ENCODE peak calls at places on chromosome 3, in seven cellular contexts. A is K562; I is tibial nerve; N is A549; S is ascending aorta; M is endodermal cell; V is naive thymus-derived CD4-positive, alpha-beta T cell. F is an unnamed sample. For H3K9me3, the result is how much of the 10 kb centered on the place peaks cover.

GRCh38 chr3:30355622-30356021 is 250.8 kb upstream of the TGFBR2 start:
- DNase-seq in M (no peak), S (no peak), N (no peak), V (no peak), I (no peak), A (no peak), F (no peak)

GRCh38 chr3:54628888-54629368 is 298.9 kb downstream of the LRTM1 start:
- DNase-seq in M (peak), A (no peak), I (no peak), S (no peak), N (no peak), V (no peak), F (no peak)

GRCh38 chr3:189270248-189270832 is 98.6 kb downstream of the TPRG1 start:
- DNase-seq in N (peak), A (no peak), I (no peak), M (peak), S (peak), V (peak), F (peak)

GRCh38 chr3:129934234-129935123 is 40.0 kb upstream of the TRH start:
- DNase-seq in V (peak), S (no peak), N (peak), A (peak), I (no peak), M (peak), F (peak)

GRCh38 chr3:55183259-55183658 is 255.4 kb upstream of the LRTM1 start:
- DNase-seq in I (no peak), M (no peak), V (no peak), N (no peak), A (no peak), S (no peak), F (no peak)

GRCh38 chr3:71517206-71517855 is 66.2 kb downstream of the FOXP1 start:
- DNase-seq in M (no peak), A (no peak), S (no peak), V (no peak), I (no peak), N (no peak), F (no peak)

GRCh38 chr3:9257092-9257491 is 7.6 kb upstream of the SRGAP3 start:
- DNase-seq in M (no peak), V (no peak), N (no peak), I (no peak), S (no peak), A (no peak), F (no peak)

GRCh38 chr3:123027292-123028232 is at the start of gene SEMA5B:
- DNase-seq in A (peak), S (peak), I (no peak), N (peak), V (peak), M (peak), F (peak)

GRCh38 chr3:149442845-149443544 is 31.5 kb upstream of the TM4SF4 start:
- DNase-seq in A (no peak), I (no peak), N (no peak), V (no peak), M (no peak), S (no peak), F (no peak)
- H3K27ac ChIP-seq in A (no peak), I (no peak), N (no peak), V (no peak), M (no peak), S (no peak), F (peak)

DNA sequence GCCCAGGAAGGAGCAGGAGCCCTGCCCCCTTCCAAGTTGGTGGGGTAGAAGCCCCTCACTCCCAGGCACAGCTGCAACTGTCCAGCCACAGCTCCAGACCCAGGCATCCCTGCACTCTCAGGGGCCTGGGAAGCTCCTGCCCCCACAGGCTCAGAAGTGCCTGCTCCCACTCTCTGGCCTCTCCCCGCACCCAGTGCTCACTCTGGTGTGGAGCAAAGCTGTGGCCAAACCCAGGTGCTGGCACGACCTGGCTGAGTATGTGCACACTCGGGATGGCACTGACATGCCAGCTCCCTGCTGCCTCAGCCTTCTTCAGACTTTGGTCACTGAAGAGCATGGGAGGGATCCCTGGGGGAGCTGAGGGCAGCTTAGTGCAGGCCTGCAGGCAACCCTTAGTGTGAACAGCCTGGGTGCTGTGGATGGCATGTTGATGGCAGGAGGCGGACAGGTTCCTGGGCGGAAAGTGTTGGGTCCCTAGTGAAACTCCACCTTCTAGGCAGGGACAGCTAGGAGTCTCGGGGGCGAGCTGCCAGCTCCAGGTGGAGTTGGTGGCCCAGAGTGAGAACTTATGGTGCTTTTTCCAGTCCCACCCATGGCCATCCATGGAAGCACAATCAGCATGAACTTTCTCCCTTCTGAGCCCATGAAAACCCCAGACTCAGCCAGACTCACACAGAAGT is 489.2 kb upstream of the ROBO2 start:
- DNase-seq in N (no peak), V (no peak), I (no peak), A (no peak), S (no peak), M (no peak), F (no peak)
- H3K9me3 ChIP-seq in N (under half), V (under half), I (under half), A (under half), S (under half), M (under half), F (under half)

DNA sequence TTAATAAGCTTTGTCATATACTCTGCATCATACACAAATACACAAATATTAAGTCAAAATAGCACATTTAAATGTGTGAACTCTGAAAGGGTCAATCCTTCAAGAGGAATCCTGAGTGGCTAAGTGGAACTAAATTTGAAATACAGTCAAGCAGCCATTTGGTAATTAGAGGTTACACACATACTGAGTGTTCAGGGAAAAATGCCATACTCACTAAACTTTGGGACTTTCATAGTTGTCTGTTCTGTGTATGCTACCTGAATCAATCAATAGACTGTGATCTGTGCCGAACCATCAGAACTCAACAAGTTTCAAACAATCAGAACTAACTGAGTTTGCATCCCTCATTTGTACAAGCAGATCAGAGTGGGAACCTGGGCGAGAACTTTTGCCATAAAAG is 15.3 kb downstream of the ANKRD28 start:
- DNase-seq in A (no peak), N (no peak), S (no peak), V (no peak), M (no peak), I (no peak), F (no peak)
- H3K4me3 ChIP-seq in A (no peak), N (no peak), S (no peak), V (no peak), M (no peak), I (no peak), F (no peak)

DNA sequence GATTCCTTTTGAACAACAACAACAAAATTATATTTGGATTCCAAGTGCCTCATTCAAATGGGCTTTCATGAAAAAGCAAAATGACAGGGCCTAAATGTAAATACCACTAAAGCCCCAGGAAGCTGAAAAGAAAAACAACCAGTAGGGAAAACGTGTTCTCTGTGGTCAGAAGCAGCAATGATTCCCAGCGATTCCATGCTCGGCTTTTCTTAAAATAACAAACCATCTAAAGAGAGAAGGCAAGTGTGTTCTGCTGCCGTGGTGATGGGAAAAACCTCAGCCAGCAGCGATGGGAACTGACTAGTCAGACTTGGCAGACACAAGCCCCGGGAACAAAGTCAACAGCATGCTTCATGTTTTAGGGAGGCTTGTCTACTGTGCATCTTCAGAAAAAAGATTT is 153.6 kb downstream of the TNIK start:
- DNase-seq in S (peak), V (no peak), N (no peak), M (no peak), A (no peak), I (peak), F (no peak)
- H3K27ac ChIP-seq in S (peak), V (no peak), N (no peak), M (peak), A (no peak), I (peak), F (no peak)

GRCh38 chr3:180229113-180229512 is 192.4 kb upstream of the PEX5L start:
- DNase-seq in V (no peak), N (no peak), I (no peak), M (no peak), S (no peak), A (no peak), F (no peak)
- H3K9me3 ChIP-seq in V (under half), N (under half), I (half or more), M (half or more), S (under half), A (under half), F (under half)

GRCh38 chr3:26090589-26090988 is 300.7 kb downstream of the OXSM start:
- DNase-seq in I (no peak), N (no peak), V (no peak), S (no peak), M (no peak), A (no peak), F (no peak)

GRCh38 chr3:26087751-26088150 is 297.9 kb downstream of the OXSM start:
- DNase-seq in M (no peak), I (no peak), N (no peak), S (no peak), A (no peak), V (no peak), F (no peak)

GRCh38 chr3:26089249-26089648 is 299.4 kb downstream of the OXSM start:
- DNase-seq in S (no peak), A (no peak), V (no peak), I (no peak), N (no peak), M (no peak), F (no peak)

GRCh38 chr3:26091096-26091495 is 301.2 kb downstream of the OXSM start:
- DNase-seq in N (no peak), S (no peak), M (no peak), A (no peak), I (no peak), V (no peak), F (no peak)
- H3K4me3 ChIP-seq in N (no peak), S (no peak), M (no peak), A (no peak), I (no peak), V (no peak), F (no peak)

GRCh38 chr3:152772622-152773021 is 62.3 kb upstream of the P2RY1 start:
- DNase-seq in M (no peak), V (no peak), I (no peak), S (no peak), A (no peak), N (no peak), F (no peak)
- H3K27ac ChIP-seq in M (no peak), V (no peak), I (no peak), S (no peak), A (no peak), N (no peak), F (no peak)

DNA sequence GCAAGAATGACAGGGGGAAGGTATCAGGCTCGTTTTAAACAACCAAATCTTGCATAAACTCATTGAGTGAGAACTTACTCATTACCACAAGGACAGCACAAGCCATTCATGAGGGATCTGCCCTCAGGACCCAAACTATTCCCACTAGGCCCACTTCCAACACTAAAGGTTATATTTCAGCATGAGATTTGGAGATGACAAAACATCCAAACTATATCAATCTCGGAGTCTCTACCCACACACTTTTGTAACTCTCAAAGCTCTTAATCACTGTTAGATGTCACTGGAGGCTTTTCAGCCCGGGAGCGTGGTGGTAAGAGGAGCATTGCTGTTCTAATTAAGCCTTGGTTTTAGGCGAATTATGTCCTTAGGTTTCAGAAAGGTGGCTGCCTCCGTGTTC is 86.3 kb downstream of the CNTN6 start:
- DNase-seq in S (no peak), I (no peak), M (no peak), N (no peak), A (no peak), V (no peak), F (no peak)
- H3K9me3 ChIP-seq in S (under half), I (under half), M (under half), N (under half), A (under half), V (under half), F (under half)

DNA sequence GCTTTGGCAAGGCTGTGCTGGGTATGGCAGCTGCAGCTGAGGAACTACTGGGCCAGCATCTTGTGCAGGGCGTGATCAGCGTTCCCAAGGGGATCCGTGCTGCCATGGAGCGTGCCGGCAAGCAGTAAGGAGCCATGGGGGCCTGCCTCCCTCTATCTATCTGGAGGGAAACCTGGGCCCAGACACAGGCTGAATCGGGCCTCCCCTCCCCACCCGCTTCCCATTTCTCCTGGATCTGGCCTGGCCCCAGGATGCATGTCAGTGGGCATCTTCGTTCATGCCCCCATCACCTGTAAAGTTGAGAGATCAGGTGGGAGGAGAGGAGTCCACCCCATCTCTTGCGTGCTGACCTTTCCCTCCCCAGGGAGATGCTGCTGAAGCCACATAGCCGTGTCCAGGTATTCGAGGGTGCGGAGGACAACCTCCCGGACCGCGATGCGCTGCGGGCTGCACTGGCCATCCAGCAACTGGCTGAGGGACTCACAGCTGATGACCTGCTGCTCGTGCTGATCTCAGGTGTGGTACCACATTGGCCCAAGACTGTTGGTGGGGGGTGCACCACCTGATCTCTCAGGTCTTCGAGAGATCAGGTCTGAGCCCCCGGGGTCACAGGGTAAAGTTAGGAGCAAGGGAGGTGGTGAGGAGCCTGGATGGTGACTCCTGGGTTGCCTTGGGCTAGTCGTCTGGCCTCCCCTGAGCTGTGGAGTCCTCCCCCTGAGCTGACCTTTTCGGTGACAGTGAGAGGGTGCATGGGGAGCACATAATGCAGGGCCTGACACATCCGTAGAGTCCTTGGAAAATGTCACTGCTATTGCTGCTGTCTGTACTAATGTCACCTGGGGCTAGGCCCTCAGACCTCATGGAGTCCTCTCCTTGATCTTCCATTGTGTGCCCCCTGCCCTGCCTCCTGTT is 3.2 kb downstream of the GLYCTK start:
- DNase-seq in V (no peak), A (no peak), S (no peak), M (no peak), N (no peak), I (no peak), F (peak)
- H3K4me3 ChIP-seq in V (no peak), A (no peak), S (no peak), M (no peak), N (no peak), I (no peak), F (peak)

F was measured in Peyer's patch.